ENCODE peak calls at places on chromosomes 2 and 18, in nine cellular contexts. T, U, R, W, B, M, L, D and V are unnamed samples.

GRCh38 chr2:197599285-197599965 is 76.0 kb downstream of the RFTN2 start:
- DNase-seq in T (peak), U (no peak), R (peak), W (peak), B (no peak), M (no peak), L (peak), D (peak), V (peak)

GRCh38 chr2:217950401-217950871 is 52.4 kb downstream of the TNS1 start:
- DNase-seq in T (no peak), U (no peak), R (no peak), W (no peak), B (no peak), M (no peak), L (no peak), D (no peak), V (no peak)

GRCh38 chr2:222819722-222820333 is 41.0 kb upstream of the ACSL3 start:
- DNase-seq in T (peak), U (peak), R (no peak), W (peak), B (peak), M (no peak), L (no peak), D (no peak), V (peak)

GRCh38 chr2:105554235-105554634 is 155.4 kb upstream of the FHL2 start:
- DNase-seq in T (no peak), U (no peak), R (no peak), W (no peak), B (no peak), M (no peak), L (no peak), D (no peak), V (no peak)

GRCh38 chr2:222982010-222982908 is 69.7 kb upstream of the KCNE4 start:
- DNase-seq in T (peak), U (no peak), R (peak), W (peak), B (peak), M (no peak), L (peak), D (peak), V (peak)

GRCh38 chr18:68263481-68263880 is 451.4 kb downstream of the TMX3 start:
- DNase-seq in T (peak), U (no peak), R (no peak), W (peak), B (no peak), M (no peak), L (peak), D (no peak), V (peak)

GRCh38 chr18:13136689-13137040 is 81.9 kb upstream of the LDLRAD4 start:
- DNase-seq in T (no peak), U (no peak), R (no peak), W (no peak), B (no peak), M (no peak), L (no peak), D (no peak), V (peak)

GRCh38 chr2:1550658-1551316 is 137.5 kb downstream of the TPO start:
- DNase-seq in T (peak), U (no peak), R (peak), W (peak), B (no peak), M (no peak), L (no peak), D (peak), V (peak)

GRCh38 chr2:240419321-240419720 is 16.1 kb upstream of the GPC1 start:
- DNase-seq in T (no peak), U (no peak), R (no peak), W (no peak), B (no peak), M (no peak), L (no peak), D (no peak), V (no peak)

GRCh38 chr18:63315879-63316278 is 3.7 kb downstream of the BCL2 start:
- DNase-seq in T (no peak), U (no peak), R (peak), W (no peak), B (no peak), M (no peak), L (no peak), D (no peak), V (no peak)
- H3K4me3 ChIP-seq in T (no peak), U (no peak), R (peak), W (no peak), B (no peak), M (peak), L (no peak), D (no peak), V (no peak)

GRCh38 chr2:86037795-86038192 is 67.9 kb downstream of the POLR1A start:
- DNase-seq in T (no peak), U (no peak), R (no peak), W (no peak), B (no peak), M (no peak), L (no peak), D (no peak), V (no peak)

GRCh38 chr2:86037141-86037794 is 68.4 kb downstream of the POLR1A start:
- DNase-seq in T (peak), U (peak), R (no peak), W (peak), B (no peak), M (no peak), L (peak), D (no peak), V (peak)

GRCh38 chr2:86036790-86037138 is 68.9 kb downstream of the POLR1A start:
- DNase-seq in T (no peak), U (no peak), R (no peak), W (no peak), B (no peak), M (no peak), L (no peak), D (no peak), V (no peak)

GRCh38 chr2:86035371-86035882 is 70.3 kb downstream of the POLR1A start:
- DNase-seq in T (no peak), U (no peak), R (no peak), W (no peak), B (no peak), M (no peak), L (no peak), D (no peak), V (no peak)

GRCh38 chr2:86035883-86036789 is 69.5 kb downstream of the POLR1A start:
- DNase-seq in T (peak), U (peak), R (peak), W (peak), B (no peak), M (peak), L (peak), D (no peak), V (peak)
- TF ChIP-seq CTCF in T (peak), U (peak), R (peak), W (peak), B (peak), M (no peak), L (peak), D (no peak), V (peak)

DNA sequence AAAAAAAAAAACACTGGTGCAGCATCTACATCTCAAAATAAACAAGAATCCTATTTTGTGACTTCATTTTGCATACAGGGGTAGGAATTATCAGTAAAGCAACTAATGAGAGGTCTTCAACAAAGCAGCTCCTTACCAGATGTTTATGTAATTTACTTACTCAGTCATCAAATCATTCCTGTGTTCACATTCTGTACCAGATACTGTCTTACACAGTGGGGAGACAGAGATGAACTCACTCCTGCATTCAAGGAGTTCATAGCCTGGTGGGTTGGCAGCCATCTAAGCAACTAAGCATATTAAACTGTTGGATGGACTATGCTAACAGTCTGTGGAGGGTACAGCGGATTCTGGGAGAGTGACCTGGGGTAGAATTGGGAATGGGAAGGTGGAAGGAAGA is 169.0 kb downstream of the OSR1 start:
- DNase-seq in T (peak), U (no peak), R (no peak), W (no peak), B (no peak), M (no peak), L (no peak), D (no peak), V (no peak)
- H3K4me3 ChIP-seq in T (no peak), U (no peak), R (no peak), W (no peak), B (no peak), M (no peak), L (no peak), D (no peak), V (no peak)

GRCh38 chr2:70115646-70116442 is 28.6 kb downstream of the PCBP1 start:
- DNase-seq in T (no peak), U (no peak), R (peak), W (no peak), B (no peak), M (no peak), L (no peak), D (no peak), V (no peak)
- TF ChIP-seq CTCF in T (no peak), U (no peak), R (no peak), W (no peak), B (no peak), M (no peak), L (no peak), D (no peak), V (no peak)